ENCODE peak calls at places on chromosome 13, in seven cellular contexts. One of them, this sample, is unnamed.
A peak's percentile ranks its signal among the peaks of the same experiment; 100 is the strongest.

GRCh38 chr13:49563513-49563912 is 21.8 kb downstream of the RCBTB1 start:
- DNase-seq in cardiac muscle cell: peak; percentile 69
- DNase-seq in fibroblast of mammary gland: peak; percentile 57
- DNase-seq in adrenal gland: no peak
- DNase-seq in GM23338: no peak
- DNase-seq in tibial artery: no peak
- DNase-seq in BJ: no peak
- DNase-seq in this sample: peak; percentile 37

GRCh38 chr13:108269601-108270328 is at the start of gene TNFSF13B:
- DNase-seq in cardiac muscle cell: peak; percentile 61
- DNase-seq in fibroblast of mammary gland: peak; percentile 46
- DNase-seq in adrenal gland: peak; percentile 74
- DNase-seq in GM23338: peak; percentile 71
- DNase-seq in tibial artery: peak; percentile 67
- DNase-seq in BJ: peak; percentile 4
- DNase-seq in this sample: peak; percentile 62

GRCh38 chr13:51643882-51644281 is 59.6 kb downstream of the WDFY2 start:
- DNase-seq in cardiac muscle cell: peak; percentile 93
- DNase-seq in fibroblast of mammary gland: peak; percentile 95
- DNase-seq in adrenal gland: no peak
- DNase-seq in GM23338: no peak
- DNase-seq in tibial artery: no peak
- DNase-seq in BJ: peak; percentile 64
- DNase-seq in this sample: peak; percentile 90

GRCh38 chr13:95497307-95497943 is 55.1 kb upstream of the CLDN10 start:
- DNase-seq in cardiac muscle cell: no peak
- DNase-seq in fibroblast of mammary gland: no peak
- DNase-seq in adrenal gland: no peak
- DNase-seq in GM23338: no peak
- DNase-seq in tibial artery: no peak
- DNase-seq in BJ: no peak
- DNase-seq in this sample: no peak

GRCh38 chr13:18971576-18972219 is 209.9 kb downstream of the TUBA3C start:
- DNase-seq in cardiac muscle cell: no peak
- DNase-seq in fibroblast of mammary gland: no peak
- DNase-seq in adrenal gland: no peak
- DNase-seq in GM23338: no peak
- DNase-seq in tibial artery: no peak
- DNase-seq in BJ: no peak
- DNase-seq in this sample: no peak

GRCh38 chr13:24011266-24011665 is 114.0 kb upstream of the C1QTNF9B start:
- DNase-seq in cardiac muscle cell: no peak
- DNase-seq in fibroblast of mammary gland: no peak
- DNase-seq in adrenal gland: no peak
- DNase-seq in GM23338: no peak
- DNase-seq in tibial artery: no peak
- DNase-seq in BJ: no peak
- DNase-seq in this sample: no peak

GRCh38 chr13:23621316-23621645 is 51.1 kb downstream of the TNFRSF19 start:
- DNase-seq in cardiac muscle cell: no peak
- DNase-seq in fibroblast of mammary gland: peak; percentile 95
- DNase-seq in adrenal gland: no peak
- DNase-seq in GM23338: no peak
- DNase-seq in tibial artery: no peak
- DNase-seq in BJ: peak; percentile 57
- DNase-seq in this sample: peak; percentile 42

GRCh38 chr13:38542601-38543000 is 144.3 kb upstream of the FREM2 start:
- DNase-seq in cardiac muscle cell: no peak
- DNase-seq in fibroblast of mammary gland: peak; percentile 2
- DNase-seq in adrenal gland: no peak
- DNase-seq in GM23338: no peak
- DNase-seq in tibial artery: no peak
- DNase-seq in BJ: no peak
- DNase-seq in this sample: no peak

GRCh38 chr13:23020246-23020843 is 160.4 kb upstream of the SGCG start:
- DNase-seq in cardiac muscle cell: peak; percentile 74
- DNase-seq in fibroblast of mammary gland: peak; percentile 69
- DNase-seq in adrenal gland: peak; percentile 81
- DNase-seq in GM23338: peak; percentile 71
- DNase-seq in tibial artery: no peak
- DNase-seq in BJ: peak; percentile 3
- DNase-seq in this sample: peak; percentile 59

GRCh38 chr13:44780586-44781280 is 204.6 kb upstream of the TSC22D1 start:
- DNase-seq in cardiac muscle cell: no peak
- DNase-seq in fibroblast of mammary gland: no peak
- DNase-seq in adrenal gland: no peak
- DNase-seq in GM23338: no peak
- DNase-seq in tibial artery: no peak
- DNase-seq in BJ: no peak
- DNase-seq in this sample: no peak

GRCh38 chr13:92097337-92097903 is 699.0 kb downstream of the GPC5 start:
- DNase-seq in cardiac muscle cell: peak; percentile 62
- DNase-seq in fibroblast of mammary gland: no peak
- DNase-seq in adrenal gland: no peak
- DNase-seq in GM23338: no peak
- DNase-seq in tibial artery: no peak
- DNase-seq in BJ: no peak
- DNase-seq in this sample: no peak

GRCh38 chr13:42971670-42972355 is 20.2 kb downstream of the EPSTI1 start:
- DNase-seq in cardiac muscle cell: peak; percentile 78
- DNase-seq in fibroblast of mammary gland: peak; percentile 72
- DNase-seq in adrenal gland: no peak
- DNase-seq in GM23338: no peak
- DNase-seq in tibial artery: no peak
- DNase-seq in BJ: no peak
- DNase-seq in this sample: peak; percentile 48

GRCh38 chr13:95233026-95233635 is 68.1 kb downstream of the ABCC4 start:
- DNase-seq in cardiac muscle cell: no peak
- DNase-seq in fibroblast of mammary gland: peak; percentile 15
- DNase-seq in adrenal gland: no peak
- DNase-seq in GM23338: no peak
- DNase-seq in tibial artery: no peak
- DNase-seq in BJ: no peak
- DNase-seq in this sample: no peak

GRCh38 chr13:75724742-75725504 is 88.8 kb downstream of the LMO7 start:
- DNase-seq in cardiac muscle cell: no peak
- DNase-seq in fibroblast of mammary gland: peak; percentile 11
- DNase-seq in adrenal gland: no peak
- DNase-seq in GM23338: no peak
- DNase-seq in tibial artery: no peak
- DNase-seq in BJ: no peak
- DNase-seq in this sample: no peak

GRCh38 chr13:98385591-98385990 is 191.3 kb downstream of the STK24 start:
- DNase-seq in cardiac muscle cell: no peak
- DNase-seq in fibroblast of mammary gland: no peak
- DNase-seq in adrenal gland: no peak
- DNase-seq in GM23338: no peak
- DNase-seq in tibial artery: no peak
- DNase-seq in BJ: no peak
- DNase-seq in this sample: no peak

GRCh38 chr13:43652751-43653150 is 134.0 kb downstream of the ENOX1 start:
- DNase-seq in cardiac muscle cell: no peak
- DNase-seq in fibroblast of mammary gland: no peak
- DNase-seq in adrenal gland: no peak
- DNase-seq in GM23338: no peak
- DNase-seq in tibial artery: no peak
- DNase-seq in BJ: no peak
- DNase-seq in this sample: no peak

GRCh38 chr13:48797127-48797526 is 143.4 kb downstream of the CYSLTR2 start:
- DNase-seq in cardiac muscle cell: no peak
- DNase-seq in fibroblast of mammary gland: peak; percentile 46
- DNase-seq in adrenal gland: no peak
- DNase-seq in GM23338: no peak
- DNase-seq in tibial artery: no peak
- DNase-seq in BJ: no peak
- DNase-seq in this sample: no peak

GRCh38 chr13:97435794-97436193 is 1.8 kb downstream of the RAP2A start:
- DNase-seq in cardiac muscle cell: peak; percentile 25
- DNase-seq in fibroblast of mammary gland: peak; percentile 35
- DNase-seq in adrenal gland: no peak
- DNase-seq in GM23338: no peak
- DNase-seq in tibial artery: no peak
- DNase-seq in BJ: no peak
- DNase-seq in this sample: peak; percentile 15

GRCh38 chr13:73216381-73216831 is 157.6 kb downstream of the KLF5 start:
- DNase-seq in cardiac muscle cell: no peak
- DNase-seq in fibroblast of mammary gland: peak; percentile 65
- DNase-seq in adrenal gland: no peak
- DNase-seq in GM23338: no peak
- DNase-seq in tibial artery: no peak
- DNase-seq in BJ: peak; percentile 98
- DNase-seq in this sample: peak; percentile 56

GRCh38 chr13:61470801-61471200 is 55.2 kb upstream of the PCDH20 start:
- DNase-seq in cardiac muscle cell: no peak
- DNase-seq in fibroblast of mammary gland: no peak
- DNase-seq in adrenal gland: no peak
- DNase-seq in GM23338: no peak
- DNase-seq in tibial artery: no peak
- DNase-seq in BJ: no peak
- DNase-seq in this sample: no peak

GRCh38 chr13:94140027-94140426 is 339.5 kb downstream of the DCT start:
- DNase-seq in cardiac muscle cell: no peak
- DNase-seq in fibroblast of mammary gland: no peak
- DNase-seq in adrenal gland: no peak
- DNase-seq in GM23338: peak; percentile 40
- DNase-seq in tibial artery: no peak
- DNase-seq in BJ: no peak
- DNase-seq in this sample: no peak

GRCh38 chr13:76822691-76823267 is 63.4 kb downstream of the KCTD12 start:
- DNase-seq in cardiac muscle cell: peak; percentile 74
- DNase-seq in fibroblast of mammary gland: peak; percentile 69
- DNase-seq in adrenal gland: no peak
- DNase-seq in GM23338: no peak
- DNase-seq in tibial artery: no peak
- DNase-seq in BJ: no peak
- DNase-seq in this sample: peak; percentile 81

GRCh38 chr13:44397766-44398223 is 24.2 kb downstream of the SERP2 start:
- DNase-seq in cardiac muscle cell: peak; percentile 69
- DNase-seq in fibroblast of mammary gland: peak; percentile 64
- DNase-seq in adrenal gland: no peak
- DNase-seq in GM23338: no peak
- DNase-seq in tibial artery: no peak
- DNase-seq in BJ: no peak
- DNase-seq in this sample: no peak

GRCh38 chr13:80040219-80040976 is 300.5 kb downstream of the SPRY2 start:
- DNase-seq in cardiac muscle cell: peak; percentile 91
- DNase-seq in fibroblast of mammary gland: peak; percentile 100
- DNase-seq in adrenal gland: no peak
- DNase-seq in GM23338: no peak
- DNase-seq in tibial artery: no peak
- DNase-seq in BJ: peak; percentile 97
- DNase-seq in this sample: peak; percentile 95

DNA sequence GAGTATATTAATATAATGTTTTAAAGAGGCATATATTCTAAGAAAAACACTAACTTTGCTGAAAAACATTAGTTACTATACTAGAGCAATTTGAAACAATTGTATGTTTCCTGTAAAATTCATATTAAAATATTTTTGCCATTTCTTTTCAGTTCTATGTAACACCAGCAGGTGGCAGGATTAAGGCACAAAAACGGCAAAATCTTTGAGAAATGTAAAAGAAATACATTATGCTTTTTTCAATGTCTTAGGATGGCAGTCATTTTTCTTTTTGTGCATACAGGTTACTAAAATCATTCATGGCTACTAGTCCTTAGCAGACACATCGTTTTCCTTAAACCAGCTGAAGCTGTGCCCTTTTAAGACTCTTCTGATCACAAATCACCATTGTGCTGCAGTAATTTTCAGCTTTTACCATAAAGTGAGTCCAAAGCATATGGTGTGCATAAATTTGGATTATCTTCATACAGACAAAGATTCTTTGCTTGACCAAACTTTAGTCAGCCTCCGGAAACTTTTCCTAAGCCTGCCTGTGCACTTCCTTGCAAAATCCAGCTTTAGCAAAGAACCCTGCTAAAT is 800.7 kb upstream of the SLITRK5 start:
- DNase-seq in cardiac muscle cell: peak; percentile 27
- DNase-seq in fibroblast of mammary gland: peak; percentile 18
- DNase-seq in adrenal gland: no peak
- DNase-seq in GM23338: peak; percentile 32
- DNase-seq in tibial artery: no peak
- DNase-seq in BJ: no peak
- DNase-seq in this sample: peak; percentile 30
- TF ChIP-seq CTCF in cardiac muscle cell: peak; percentile 49
- TF ChIP-seq CTCF in fibroblast of mammary gland: peak; percentile 58
- TF ChIP-seq CTCF in adrenal gland: peak; percentile 52
- TF ChIP-seq CTCF in GM23338: peak; percentile 86
- TF ChIP-seq CTCF in tibial artery: peak; percentile 32
- TF ChIP-seq CTCF in BJ: peak; percentile 30
- TF ChIP-seq CTCF in this sample: peak; percentile 53

GRCh38 chr13:113488283-113488682 is 2.2 kb downstream of the DCUN1D2 start:
- DNase-seq in cardiac muscle cell: no peak
- DNase-seq in fibroblast of mammary gland: no peak
- DNase-seq in adrenal gland: no peak
- DNase-seq in GM23338: no peak
- DNase-seq in tibial artery: no peak
- DNase-seq in BJ: no peak
- DNase-seq in this sample: no peak
- H3K4me3 ChIP-seq in cardiac muscle cell: no peak overlapping the region
- H3K4me3 ChIP-seq in fibroblast of mammary gland: no peak overlapping the region
- H3K4me3 ChIP-seq in adrenal gland: no peak overlapping the region
- H3K4me3 ChIP-seq in GM23338: peak overlapping the region; percentile 97
- H3K4me3 ChIP-seq in tibial artery: no peak overlapping the region
- H3K4me3 ChIP-seq in BJ: no peak overlapping the region
- H3K4me3 ChIP-seq in this sample: no peak overlapping the region

GRCh38 chr13:78137404-78138142 is 218.9 kb upstream of the EDNRB start:
- DNase-seq in cardiac muscle cell: peak; percentile 74
- DNase-seq in fibroblast of mammary gland: peak; percentile 74
- DNase-seq in adrenal gland: peak; percentile 54
- DNase-seq in GM23338: peak; percentile 86
- DNase-seq in tibial artery: no peak
- DNase-seq in BJ: no peak
- DNase-seq in this sample: peak; percentile 80

GRCh38 chr13:78129850-78130249 is 211.2 kb upstream of the EDNRB start:
- DNase-seq in cardiac muscle cell: no peak
- DNase-seq in fibroblast of mammary gland: no peak
- DNase-seq in adrenal gland: no peak
- DNase-seq in GM23338: no peak
- DNase-seq in tibial artery: no peak
- DNase-seq in BJ: no peak
- DNase-seq in this sample: no peak

GRCh38 chr13:78136966-78137365 is 218.3 kb upstream of the EDNRB start:
- DNase-seq in cardiac muscle cell: no peak
- DNase-seq in fibroblast of mammary gland: no peak
- DNase-seq in adrenal gland: no peak
- DNase-seq in GM23338: no peak
- DNase-seq in tibial artery: no peak
- DNase-seq in BJ: no peak
- DNase-seq in this sample: no peak

GRCh38 chr13:78133511-78133910 is 214.9 kb upstream of the EDNRB start:
- DNase-seq in cardiac muscle cell: no peak
- DNase-seq in fibroblast of mammary gland: no peak
- DNase-seq in adrenal gland: no peak
- DNase-seq in GM23338: no peak
- DNase-seq in tibial artery: no peak
- DNase-seq in BJ: no peak
- DNase-seq in this sample: no peak

GRCh38 chr13:78131811-78132210 is 213.2 kb upstream of the EDNRB start:
- DNase-seq in cardiac muscle cell: peak; percentile 18
- DNase-seq in fibroblast of mammary gland: peak; percentile 22
- DNase-seq in adrenal gland: no peak
- DNase-seq in GM23338: no peak
- DNase-seq in tibial artery: no peak
- DNase-seq in BJ: no peak
- DNase-seq in this sample: peak; percentile 15
- TF ChIP-seq CTCF in cardiac muscle cell: peak; percentile 32
- TF ChIP-seq CTCF in fibroblast of mammary gland: peak; percentile 48
- TF ChIP-seq CTCF in adrenal gland: no peak
- TF ChIP-seq CTCF in GM23338: peak; percentile 55
- TF ChIP-seq CTCF in tibial artery: no peak
- TF ChIP-seq CTCF in BJ: peak; percentile 35
- TF ChIP-seq CTCF in this sample: peak; percentile 40

GRCh38 chr13:109780880-109781383 is 5.5 kb downstream of the IRS2 start:
- DNase-seq in cardiac muscle cell: no peak
- DNase-seq in fibroblast of mammary gland: no peak
- DNase-seq in adrenal gland: no peak
- DNase-seq in GM23338: no peak
- DNase-seq in tibial artery: no peak
- DNase-seq in BJ: no peak
- DNase-seq in this sample: no peak
- H3K4me3 ChIP-seq in cardiac muscle cell: no peak overlapping the region
- H3K4me3 ChIP-seq in fibroblast of mammary gland: peak overlapping the region; percentile 77
- H3K4me3 ChIP-seq in adrenal gland: peak overlapping the region; percentile 67
- H3K4me3 ChIP-seq in GM23338: peak overlapping the region; percentile 44
- H3K4me3 ChIP-seq in tibial artery: peak overlapping the region; percentile 88
- H3K4me3 ChIP-seq in BJ: peak overlapping the region; percentile 49
- H3K4me3 ChIP-seq in this sample: peak overlapping the region; percentile 73

This sample was measured in fibroblast of the aortic adventitia.